ENCODE peak calls at places on chromosome 17, in seven cellular contexts. Z is SW480; J is ELR; G is stimulated activated CD8-positive, alpha-beta memory T cell treated with anti-CD3 and anti-CD28 coated beads, Interleukin-7, amount 100 ng/mL, for 1 hour; C is NCI-H510A; N is WTC11; T is MM.1S. I is an unnamed sample.

GRCh38 chr17:63780507-63780906 is 6.5 kb downstream of the DDX42 start:
- DNase-seq in J (peak), T (no peak), C (peak), Z (peak), N (no peak), G (no peak), I (no peak)

GRCh38 chr17:49508061-49508865 is 13.2 kb downstream of the NGFR start:
- DNase-seq in J (peak), N (peak), G (no peak), C (no peak), Z (peak), T (no peak), I (peak)

GRCh38 chr17:57944796-57945362 is 10.3 kb downstream of the CUEDC1 start:
- DNase-seq in Z (no peak), C (no peak), J (no peak), G (no peak), T (no peak), N (no peak), I (peak)

GRCh38 chr17:7322520-7323194 is 6.5 kb downstream of the NEURL4 start:
- DNase-seq in T (no peak), Z (no peak), N (no peak), J (no peak), C (no peak), G (no peak), I (no peak)

GRCh38 chr17:17180141-17180603 is 26.0 kb downstream of the PLD6 start:
- DNase-seq in C (no peak), Z (no peak), N (no peak), T (no peak), J (no peak), G (no peak), I (no peak)

GRCh38 chr17:13572581-13572980 is 29.1 kb downstream of the HS3ST3A1 start:
- DNase-seq in C (no peak), J (no peak), G (no peak), Z (no peak), T (no peak), N (no peak), I (no peak)

GRCh38 chr17:60139438-60140285 is 10.1 kb upstream of the CA4 start:
- DNase-seq in G (peak), C (no peak), N (peak), Z (no peak), J (peak), T (peak), I (peak)

GRCh38 chr17:35073991-35074627 is 10.6 kb upstream of the RFFL start:
- DNase-seq in J (no peak), T (no peak), C (no peak), N (no peak), G (no peak), Z (peak), I (no peak)

GRCh38 chr17:18026408-18026776 is 12.6 kb downstream of the ATPAF2 start:
- DNase-seq in C (no peak), N (no peak), J (peak), T (no peak), Z (peak), G (no peak), I (peak)

GRCh38 chr17:44109312-44109630 is 14.2 kb downstream of the HDAC5 start:
- DNase-seq in T (no peak), C (no peak), N (no peak), Z (no peak), J (no peak), G (no peak), I (no peak)

GRCh38 chr17:72566671-72567484 is 446.1 kb downstream of the SOX9 start:
- DNase-seq in N (no peak), G (no peak), C (no peak), T (peak), J (no peak), Z (no peak), I (no peak)

I was measured in RPMI7951.